ENCODE peak calls at places on chromosomes 12 and 14, in five cellular contexts. One of them, this sample, is unnamed.

GRCh38 chr12:15336772-15337553 is 14.7 kb downstream of the PTPRO start:
- DNase-seq in CD4-positive, alpha-beta T cell: no peak
- DNase-seq in breast epithelium: no peak
- DNase-seq in BJ: peak
- DNase-seq in Caco-2: no peak
- DNase-seq in this sample: no peak

GRCh38 chr14:26820101-26820500 is 222.3 kb upstream of the NOVA1 start:
- DNase-seq in CD4-positive, alpha-beta T cell: no peak
- DNase-seq in breast epithelium: no peak
- DNase-seq in BJ: no peak
- DNase-seq in Caco-2: no peak
- DNase-seq in this sample: no peak

GRCh38 chr12:77615331-77615730 is 215.4 kb upstream of the NAV3 start:
- DNase-seq in CD4-positive, alpha-beta T cell: no peak
- DNase-seq in breast epithelium: no peak
- DNase-seq in BJ: no peak
- DNase-seq in Caco-2: no peak
- DNase-seq in this sample: no peak

GRCh38 chr12:54444202-54444601 is 25.1 kb upstream of the ITGA5 start:
- DNase-seq in CD4-positive, alpha-beta T cell: no peak
- DNase-seq in breast epithelium: no peak
- DNase-seq in BJ: no peak
- DNase-seq in Caco-2: no peak
- DNase-seq in this sample: no peak

GRCh38 chr12:54584128-54584527 is 4.3 kb downstream of the PPP1R1A start:
- DNase-seq in CD4-positive, alpha-beta T cell: no peak
- DNase-seq in breast epithelium: no peak
- DNase-seq in BJ: no peak
- DNase-seq in Caco-2: no peak
- DNase-seq in this sample: no peak

GRCh38 chr12:643478-644292 is 19.6 kb downstream of the NINJ2 start:
- DNase-seq in CD4-positive, alpha-beta T cell: peak
- DNase-seq in breast epithelium: no peak
- DNase-seq in BJ: no peak
- DNase-seq in Caco-2: peak
- DNase-seq in this sample: no peak

GRCh38 chr14:49134940-49135339 is 451.2 kb downstream of the RPS29 start:
- DNase-seq in CD4-positive, alpha-beta T cell: no peak
- DNase-seq in breast epithelium: no peak
- DNase-seq in BJ: no peak
- DNase-seq in Caco-2: peak
- DNase-seq in this sample: no peak

GRCh38 chr14:69317780-69318179 is 57.8 kb downstream of the GALNT16 start:
- DNase-seq in CD4-positive, alpha-beta T cell: no peak
- DNase-seq in breast epithelium: no peak
- DNase-seq in BJ: no peak
- DNase-seq in Caco-2: no peak
- DNase-seq in this sample: no peak

GRCh38 chr14:70059545-70059944 is 129.2 kb downstream of the SLC8A3 start:
- DNase-seq in CD4-positive, alpha-beta T cell: no peak
- DNase-seq in breast epithelium: no peak
- DNase-seq in BJ: no peak
- DNase-seq in Caco-2: no peak
- DNase-seq in this sample: no peak

GRCh38 chr14:104876251-104876699 is 11.2 kb downstream of the CEP170B start:
- DNase-seq in CD4-positive, alpha-beta T cell: peak
- DNase-seq in breast epithelium: no peak
- DNase-seq in BJ: no peak
- DNase-seq in Caco-2: peak
- DNase-seq in this sample: no peak

GRCh38 chr14:22982477-22983245 is at the start of gene AJUBA:
- DNase-seq in CD4-positive, alpha-beta T cell: peak
- DNase-seq in breast epithelium: peak
- DNase-seq in BJ: no peak
- DNase-seq in Caco-2: peak
- DNase-seq in this sample: peak

GRCh38 chr12:87676726-87677125 is 352.5 kb downstream of the C12orf50 start:
- DNase-seq in CD4-positive, alpha-beta T cell: no peak
- DNase-seq in breast epithelium: no peak
- DNase-seq in BJ: no peak
- DNase-seq in Caco-2: no peak
- DNase-seq in this sample: no peak

GRCh38 chr14:105022276-105022670 is 1.4 kb upstream of the CDCA4 start:
- DNase-seq in CD4-positive, alpha-beta T cell: no peak
- DNase-seq in breast epithelium: no peak
- DNase-seq in BJ: no peak
- DNase-seq in Caco-2: no peak
- DNase-seq in this sample: no peak

GRCh38 chr14:45891417-45892080 is 638.5 kb upstream of the MIS18BP1 start:
- DNase-seq in CD4-positive, alpha-beta T cell: no peak
- DNase-seq in breast epithelium: no peak
- DNase-seq in BJ: no peak
- DNase-seq in Caco-2: peak
- DNase-seq in this sample: no peak

GRCh38 chr14:94027566-94028449 is 1.7 kb downstream of the OTUB2 start:
- DNase-seq in CD4-positive, alpha-beta T cell: no peak
- DNase-seq in breast epithelium: no peak
- DNase-seq in BJ: no peak
- DNase-seq in Caco-2: no peak
- DNase-seq in this sample: no peak

GRCh38 chr12:86772688-86773087 is 516.5 kb upstream of the MGAT4C start:
- DNase-seq in CD4-positive, alpha-beta T cell: no peak
- DNase-seq in breast epithelium: no peak
- DNase-seq in BJ: no peak
- DNase-seq in Caco-2: no peak
- DNase-seq in this sample: no peak

GRCh38 chr12:116455540-116456306 is 103.5 kb upstream of the MAP1LC3B2 start:
- DNase-seq in CD4-positive, alpha-beta T cell: no peak
- DNase-seq in breast epithelium: peak
- DNase-seq in BJ: peak
- DNase-seq in Caco-2: peak
- DNase-seq in this sample: peak

GRCh38 chr14:106185837-106186233 is 659.5 kb downstream of the TMEM121 start:
- DNase-seq in CD4-positive, alpha-beta T cell: peak
- DNase-seq in breast epithelium: no peak
- DNase-seq in BJ: no peak
- DNase-seq in Caco-2: no peak
- DNase-seq in this sample: no peak

GRCh38 chr14:56002316-56002715 is 115.9 kb upstream of the PELI2 start:
- DNase-seq in CD4-positive, alpha-beta T cell: no peak
- DNase-seq in breast epithelium: no peak
- DNase-seq in BJ: peak
- DNase-seq in Caco-2: peak
- DNase-seq in this sample: no peak

GRCh38 chr14:91114079-91115065 is 499 bp downstream of the DGLUCY start:
- DNase-seq in CD4-positive, alpha-beta T cell: peak
- DNase-seq in breast epithelium: peak
- DNase-seq in BJ: no peak
- DNase-seq in Caco-2: peak
- DNase-seq in this sample: no peak

GRCh38 chr14:75568141-75568540 is 10.3 kb upstream of the FLVCR2 start:
- DNase-seq in CD4-positive, alpha-beta T cell: no peak
- DNase-seq in breast epithelium: no peak
- DNase-seq in BJ: no peak
- DNase-seq in Caco-2: no peak
- DNase-seq in this sample: no peak

GRCh38 chr14:75568791-75569190 is 9.6 kb upstream of the FLVCR2 start:
- DNase-seq in CD4-positive, alpha-beta T cell: no peak
- DNase-seq in breast epithelium: no peak
- DNase-seq in BJ: no peak
- DNase-seq in Caco-2: no peak
- DNase-seq in this sample: no peak

GRCh38 chr14:75563931-75564330 is 14.5 kb upstream of the FLVCR2 start:
- DNase-seq in CD4-positive, alpha-beta T cell: no peak
- DNase-seq in breast epithelium: no peak
- DNase-seq in BJ: no peak
- DNase-seq in Caco-2: no peak
- DNase-seq in this sample: no peak

GRCh38 chr14:75566752-75567151 is 11.7 kb upstream of the FLVCR2 start:
- DNase-seq in CD4-positive, alpha-beta T cell: no peak
- DNase-seq in breast epithelium: no peak
- DNase-seq in BJ: no peak
- DNase-seq in Caco-2: no peak
- DNase-seq in this sample: no peak

DNA sequence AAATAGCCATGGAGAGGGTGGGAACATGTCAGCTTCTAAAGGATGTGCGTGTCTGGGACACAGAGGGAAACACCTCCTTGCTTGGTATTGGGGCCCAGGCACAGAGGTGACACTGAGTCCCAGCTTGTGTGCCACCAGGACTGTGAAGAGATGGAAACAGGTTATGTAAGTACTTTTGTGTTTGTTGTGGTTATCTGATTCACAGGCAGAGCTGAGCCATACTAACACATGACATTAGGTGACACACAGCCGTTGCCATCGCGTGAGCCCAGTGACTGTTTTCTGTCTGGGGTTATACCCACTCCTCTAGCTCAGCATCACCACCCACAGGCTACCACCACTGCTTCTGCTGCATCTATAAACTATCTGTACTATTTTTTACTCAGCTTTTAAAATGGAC is 12.1 kb upstream of the FLVCR2 start:
- DNase-seq in CD4-positive, alpha-beta T cell: peak
- DNase-seq in breast epithelium: peak
- DNase-seq in BJ: no peak
- DNase-seq in Caco-2: no peak
- DNase-seq in this sample: no peak
- TF ChIP-seq CTCF in CD4-positive, alpha-beta T cell: no peak
- TF ChIP-seq CTCF in breast epithelium: no peak
- TF ChIP-seq CTCF in BJ: no peak
- TF ChIP-seq CTCF in Caco-2: no peak
- TF ChIP-seq CTCF in this sample: no peak

DNA sequence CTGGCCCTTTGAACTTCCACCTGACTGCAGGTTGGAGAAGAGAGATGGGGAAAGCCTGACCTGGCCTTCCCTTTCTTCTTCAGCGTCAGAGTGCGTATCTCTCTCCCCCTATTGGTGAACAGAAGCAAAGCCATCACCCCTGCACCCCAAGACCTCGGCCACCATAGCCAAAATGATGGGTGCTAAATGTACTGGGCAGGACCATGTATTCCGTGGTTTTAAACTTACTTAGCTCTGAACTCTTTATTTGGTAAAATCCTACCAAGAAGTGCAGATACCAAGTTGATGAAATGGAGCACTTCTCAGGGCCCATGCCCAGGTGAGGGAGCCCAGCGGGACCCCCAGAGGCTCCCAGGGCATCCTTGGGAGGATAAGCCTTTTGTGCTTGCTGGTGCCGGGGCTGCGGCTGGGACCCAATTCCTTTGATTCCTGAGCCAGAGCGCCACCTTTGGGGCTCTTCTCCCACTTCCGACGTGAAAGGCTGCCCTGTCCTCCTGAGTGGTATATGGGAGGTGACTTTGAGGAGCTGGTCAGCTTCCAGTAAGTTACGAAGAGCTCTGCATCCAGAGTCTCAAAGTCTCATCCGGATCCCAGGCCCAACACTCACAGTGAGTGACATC is 9.4 kb downstream of the CCND2 start:
- DNase-seq in CD4-positive, alpha-beta T cell: no peak
- DNase-seq in breast epithelium: no peak
- DNase-seq in BJ: no peak
- DNase-seq in Caco-2: no peak
- DNase-seq in this sample: no peak
- TF ChIP-seq CTCF in CD4-positive, alpha-beta T cell: no peak
- TF ChIP-seq CTCF in breast epithelium: no peak
- TF ChIP-seq CTCF in BJ: no peak
- TF ChIP-seq CTCF in Caco-2: no peak
- TF ChIP-seq CTCF in this sample: no peak

GRCh38 chr14:30680036-30680435 is 57.9 kb downstream of the SCFD1 start:
- DNase-seq in CD4-positive, alpha-beta T cell: no peak
- DNase-seq in breast epithelium: no peak
- DNase-seq in BJ: no peak
- DNase-seq in Caco-2: no peak
- DNase-seq in this sample: no peak

GRCh38 chr14:30679032-30679431 is 56.9 kb downstream of the SCFD1 start:
- DNase-seq in CD4-positive, alpha-beta T cell: no peak
- DNase-seq in breast epithelium: no peak
- DNase-seq in BJ: no peak
- DNase-seq in Caco-2: no peak
- DNase-seq in this sample: no peak

GRCh38 chr14:30681752-30682355 is 59.7 kb downstream of the SCFD1 start:
- DNase-seq in CD4-positive, alpha-beta T cell: no peak
- DNase-seq in breast epithelium: no peak
- DNase-seq in BJ: no peak
- DNase-seq in Caco-2: no peak
- DNase-seq in this sample: no peak
- TF ChIP-seq CTCF in CD4-positive, alpha-beta T cell: no peak
- TF ChIP-seq CTCF in breast epithelium: no peak
- TF ChIP-seq CTCF in BJ: peak
- TF ChIP-seq CTCF in Caco-2: peak
- TF ChIP-seq CTCF in this sample: no peak

DNA sequence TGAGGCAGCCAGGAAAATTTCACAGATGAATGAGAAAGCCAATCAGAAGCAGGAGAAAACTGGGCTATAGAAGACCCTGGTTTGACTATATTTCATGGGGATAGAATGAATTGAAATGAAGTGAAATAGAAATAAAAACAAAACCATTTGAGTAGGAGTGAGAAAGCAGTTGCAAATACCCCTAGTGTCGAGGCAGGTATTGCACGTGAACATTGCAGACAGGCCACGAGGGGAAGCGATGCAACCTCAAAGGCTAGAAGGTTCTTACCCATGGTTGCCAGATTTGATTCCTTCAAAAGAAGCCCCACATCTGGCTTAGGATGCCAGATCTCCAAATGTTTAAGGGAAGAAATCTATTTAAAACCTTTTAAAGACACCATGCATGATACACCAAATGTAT is 648.9 kb downstream of the VRK1 start:
- DNase-seq in CD4-positive, alpha-beta T cell: peak
- DNase-seq in breast epithelium: no peak
- DNase-seq in BJ: no peak
- DNase-seq in Caco-2: no peak
- DNase-seq in this sample: no peak
- TF ChIP-seq CTCF in CD4-positive, alpha-beta T cell: no peak
- TF ChIP-seq CTCF in breast epithelium: no peak
- TF ChIP-seq CTCF in BJ: no peak
- TF ChIP-seq CTCF in Caco-2: no peak
- TF ChIP-seq CTCF in this sample: no peak

This sample was measured in omental fat pad.